ENCODE peak calls at places on chromosomes 13 and 19, in nine cellular contexts. L is naive thymus-derived CD4-positive, alpha-beta T cell; T is fibroblast of mammary gland; E is upper lobe of right lung; G is left ventricle myocardium inferior; M is astrocyte of the spinal cord; Z is heart right ventricle; F is GM23338; Y is GM12865. I is an unnamed sample.

GRCh38 chr13:101512650-101513049 is 60.2 kb downstream of the ITGBL1 start:
- DNase-seq in L (no peak), T (peak), E (no peak), G (no peak), M (peak), Z (no peak), F (no peak), Y (no peak), I (no peak)

GRCh38 chr13:100941811-100942361 is 267.3 kb upstream of the TMTC4 start:
- DNase-seq in L (no peak), T (no peak), E (no peak), G (no peak), M (no peak), Z (no peak), F (no peak), Y (no peak), I (no peak)

GRCh38 chr19:55907286-55907685 is 24.9 kb downstream of the NLRP13 start:
- DNase-seq in L (no peak), T (no peak), E (no peak), G (no peak), M (no peak), Z (no peak), F (no peak), Y (no peak), I (no peak)

GRCh38 chr13:48840366-48840765 is 135.3 kb upstream of the FNDC3A start:
- DNase-seq in L (no peak), T (no peak), E (no peak), G (no peak), M (no peak), Z (no peak), F (no peak), Y (no peak), I (no peak)

GRCh38 chr13:21060063-21060826 is 1.1 kb downstream of the LATS2 start:
- DNase-seq in L (no peak), T (peak), E (peak), G (peak), M (peak), Z (peak), F (peak), Y (no peak), I (peak)

GRCh38 chr13:50594276-50594970 is 249.1 kb downstream of the DLEU7 start:
- DNase-seq in L (no peak), T (no peak), E (no peak), G (no peak), M (peak), Z (no peak), F (peak), Y (peak), I (no peak)

GRCh38 chr19:3285647-3286176 is 61.3 kb downstream of the CELF5 start:
- DNase-seq in L (peak), T (peak), E (peak), G (no peak), M (no peak), Z (no peak), F (peak), Y (no peak), I (no peak)

GRCh38 chr13:24905242-24905641 is 141.3 kb downstream of the RNF17 start:
- DNase-seq in L (no peak), T (peak), E (no peak), G (no peak), M (no peak), Z (no peak), F (no peak), Y (no peak), I (no peak)

GRCh38 chr13:30065181-30065580 is 214.8 kb upstream of the UBL3 start:
- DNase-seq in L (no peak), T (no peak), E (no peak), G (no peak), M (no peak), Z (no peak), F (no peak), Y (no peak), I (no peak)

GRCh38 chr19:29384676-29385075 is 141.1 kb upstream of the VSTM2B start:
- DNase-seq in L (no peak), T (no peak), E (no peak), G (no peak), M (no peak), Z (no peak), F (peak), Y (no peak), I (no peak)

GRCh38 chr13:97695684-97696083 is 257.8 kb upstream of the IPO5 start:
- DNase-seq in L (no peak), T (peak), E (no peak), G (no peak), M (no peak), Z (no peak), F (no peak), Y (no peak), I (no peak)

GRCh38 chr13:33871207-33872004 is 53.5 kb downstream of the RFC3 start:
- DNase-seq in L (no peak), T (no peak), E (no peak), G (no peak), M (no peak), Z (no peak), F (no peak), Y (no peak), I (peak)

GRCh38 chr19:33758541-33759013 is 38.1 kb upstream of the KCTD15 start:
- DNase-seq in L (no peak), T (no peak), E (peak), G (no peak), M (no peak), Z (no peak), F (no peak), Y (no peak), I (no peak)

GRCh38 chr19:18263324-18264215 is 10.7 kb downstream of the IQCN start:
- DNase-seq in L (no peak), T (no peak), E (no peak), G (no peak), M (no peak), Z (no peak), F (no peak), Y (no peak), I (no peak)

GRCh38 chr13:48576448-48576993 is 43.6 kb upstream of the RCBTB2 start:
- DNase-seq in L (no peak), T (no peak), E (no peak), G (no peak), M (no peak), Z (no peak), F (no peak), Y (no peak), I (no peak)

GRCh38 chr13:110923777-110924638 is 9.1 kb upstream of the ANKRD10 start:
- DNase-seq in L (no peak), T (no peak), E (no peak), G (no peak), M (no peak), Z (no peak), F (no peak), Y (no peak), I (no peak)

GRCh38 chr13:104586010-104586746 is 1520.0 kb upstream of the SLC10A2 start:
- DNase-seq in L (no peak), T (peak), E (no peak), G (no peak), M (peak), Z (no peak), F (peak), Y (no peak), I (no peak)

GRCh38 chr13:20525144-20525600 is 485 bp downstream of the CRYL1 start:
- DNase-seq in L (no peak), T (peak), E (peak), G (peak), M (no peak), Z (no peak), F (peak), Y (peak), I (peak)

GRCh38 chr13:111219306-111219705 is 101.1 kb upstream of the TEX29 start:
- DNase-seq in L (no peak), T (peak), E (no peak), G (peak), M (peak), Z (peak), F (no peak), Y (no peak), I (no peak)

GRCh38 chr13:73708393-73708985 is 425.7 kb downstream of the KLF12 start:
- DNase-seq in L (peak), T (peak), E (no peak), G (no peak), M (peak), Z (peak), F (peak), Y (peak), I (no peak)

GRCh38 chr19:23052349-23052748 is 49.4 kb upstream of the ZNF728 start:
- DNase-seq in L (no peak), T (no peak), E (no peak), G (no peak), M (no peak), Z (no peak), F (peak), Y (no peak), I (no peak)

GRCh38 chr19:1151917-1152601 is 22.0 kb downstream of the SBNO2 start:
- DNase-seq in L (no peak), T (no peak), E (peak), G (peak), M (no peak), Z (peak), F (no peak), Y (no peak), I (no peak)

GRCh38 chr13:113585828-113586355 is 1.3 kb downstream of the TFDP1 start:
- DNase-seq in L (no peak), T (no peak), E (peak), G (no peak), M (no peak), Z (no peak), F (no peak), Y (no peak), I (peak)

GRCh38 chr13:24540236-24541126 is 27.9 kb upstream of the PARP4 start:
- DNase-seq in L (no peak), T (peak), E (no peak), G (no peak), M (no peak), Z (no peak), F (peak), Y (no peak), I (peak)

GRCh38 chr13:20090349-20090748 is 70.5 kb downstream of the GJA3 start:
- DNase-seq in L (no peak), T (peak), E (no peak), G (no peak), M (no peak), Z (no peak), F (no peak), Y (no peak), I (no peak)

GRCh38 chr19:10209305-10209704 is 14.6 kb upstream of the DNMT1 start:
- DNase-seq in L (no peak), T (peak), E (no peak), G (no peak), M (no peak), Z (no peak), F (no peak), Y (no peak), I (no peak)

GRCh38 chr13:79582896-79583295 is 101.9 kb downstream of the NDFIP2 start:
- DNase-seq in L (no peak), T (no peak), E (no peak), G (no peak), M (no peak), Z (no peak), F (no peak), Y (no peak), I (no peak)

GRCh38 chr19:57068921-57069697 is 50.7 kb upstream of the USP29 start:
- DNase-seq in L (no peak), T (no peak), E (no peak), G (no peak), M (no peak), Z (no peak), F (peak), Y (no peak), I (peak)

GRCh38 chr19:1455336-1456120 is 5.6 kb downstream of the APC2 start:
- DNase-seq in L (peak), T (peak), E (no peak), G (no peak), M (no peak), Z (no peak), F (peak), Y (peak), I (peak)

GRCh38 chr13:20378721-20379120 is 146.6 kb upstream of the GJB6 start:
- DNase-seq in L (no peak), T (no peak), E (no peak), G (no peak), M (no peak), Z (no peak), F (no peak), Y (no peak), I (no peak)

GRCh38 chr13:26785845-26786630 is 25.5 kb upstream of the GPR12 start:
- DNase-seq in L (peak), T (peak), E (no peak), G (no peak), M (no peak), Z (peak), F (peak), Y (peak), I (peak)

GRCh38 chr19:3481241-3482090 is 1.1 kb upstream of the SMIM24 start:
- DNase-seq in L (no peak), T (no peak), E (no peak), G (no peak), M (no peak), Z (no peak), F (no peak), Y (no peak), I (no peak)

DNA sequence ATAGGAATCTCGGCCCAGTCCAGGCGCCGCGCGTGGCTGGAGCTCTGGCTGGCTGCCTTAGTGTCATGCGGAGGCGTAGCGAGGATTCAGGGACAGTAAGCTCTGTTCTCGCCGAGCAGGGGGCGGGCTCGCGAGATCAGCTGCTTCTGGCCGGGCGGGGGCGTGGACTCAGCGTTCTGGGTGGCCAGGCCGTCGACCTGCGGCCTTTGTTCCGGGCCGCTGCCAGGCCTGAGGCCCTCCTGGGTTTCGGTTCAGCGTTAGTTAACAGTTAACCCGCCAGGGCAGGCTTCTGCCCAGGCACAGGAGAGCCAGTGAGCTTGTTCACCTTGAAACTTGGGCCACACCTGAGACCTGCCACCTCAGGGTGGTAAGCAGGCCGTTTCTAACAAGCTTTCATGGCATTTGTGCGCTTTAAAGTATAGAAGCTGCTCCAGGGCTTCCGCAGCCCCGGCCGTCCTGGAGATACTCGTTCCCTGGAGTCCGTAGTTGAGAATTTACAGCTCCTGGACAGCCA is 332.2 kb upstream of the SGCG start:
- DNase-seq in L (no peak), T (no peak), E (no peak), G (no peak), M (no peak), Z (no peak), F (peak), Y (no peak), I (peak)
- H3K4me3 ChIP-seq in L (no peak), T (no peak), E (no peak), G (no peak), M (no peak), Z (no peak), F (no peak), Y (no peak), I (no peak)

GRCh38 chr19:48455171-48455907 is at the start of gene KCNJ14:
- DNase-seq in L (no peak), T (no peak), E (no peak), G (no peak), M (no peak), Z (no peak), F (no peak), Y (no peak), I (no peak)

GRCh38 chr19:48458016-48458415 is 2.6 kb downstream of the KCNJ14 start:
- DNase-seq in L (no peak), T (peak), E (no peak), G (no peak), M (no peak), Z (no peak), F (no peak), Y (no peak), I (no peak)

GRCh38 chr19:48455908-48456562 is 661 bp downstream of the KCNJ14 start:
- DNase-seq in L (no peak), T (no peak), E (no peak), G (no peak), M (no peak), Z (no peak), F (no peak), Y (no peak), I (peak)

GRCh38 chr19:48454150-48454730 is 1.1 kb upstream of the KCNJ14 start:
- DNase-seq in L (no peak), T (no peak), E (no peak), G (no peak), M (no peak), Z (no peak), F (no peak), Y (no peak), I (no peak)

DNA sequence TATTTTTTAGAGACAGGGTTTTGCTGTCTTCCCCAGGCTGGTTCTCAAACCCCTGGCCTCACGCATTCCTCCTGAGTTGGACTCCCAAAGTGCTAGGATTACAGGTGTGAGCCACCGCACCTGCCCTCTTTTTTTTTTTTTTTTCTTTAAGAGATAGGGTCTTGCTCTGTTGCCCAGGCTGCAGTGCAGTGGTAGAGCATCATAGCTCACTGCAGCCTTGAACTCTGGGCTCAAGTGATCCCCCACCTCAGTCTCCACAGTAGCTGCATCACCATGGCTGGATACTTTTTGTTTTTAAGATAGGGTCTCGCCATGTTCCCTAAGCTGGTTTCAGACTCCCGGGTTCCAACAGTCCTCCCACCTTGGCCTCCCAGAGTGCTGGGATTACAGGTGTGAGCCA is 1.5 kb downstream of the KCNJ14 start:
- DNase-seq in L (no peak), T (no peak), E (no peak), G (no peak), M (no peak), Z (no peak), F (no peak), Y (no peak), I (no peak)
- H3K4me3 ChIP-seq in L (no peak), T (no peak), E (no peak), G (no peak), M (no peak), Z (no peak), F (no peak), Y (no peak), I (no peak)

DNA sequence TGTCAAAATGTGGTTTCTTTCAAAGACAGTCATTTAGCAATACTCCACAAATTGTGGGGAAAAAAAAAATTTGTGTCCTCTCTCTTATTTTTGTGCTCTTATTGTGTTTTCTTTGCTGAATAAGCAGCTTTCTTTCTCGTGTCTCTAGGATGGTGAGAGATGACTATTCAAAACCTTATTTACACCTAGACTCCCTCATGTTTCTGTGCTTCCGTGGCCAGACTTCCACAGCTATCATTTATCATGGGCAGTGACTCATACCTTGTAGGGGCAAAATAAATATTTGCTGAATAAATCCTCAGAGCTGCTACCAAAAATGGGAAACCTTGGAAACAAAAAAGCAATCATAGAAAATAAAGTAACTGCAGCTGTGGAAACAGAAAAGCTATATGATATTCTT is 204.9 kb upstream of the MIR17HG start:
- DNase-seq in L (no peak), T (peak), E (no peak), G (no peak), M (peak), Z (no peak), F (no peak), Y (no peak), I (no peak)
- H3K4me3 ChIP-seq in L (no peak), T (no peak), E (no peak), G (no peak), M (no peak), Z (no peak), F (no peak), Y (no peak), I (no peak)

GRCh38 chr13:40187324-40187795 is 479.1 kb downstream of the FOXO1 start:
- DNase-seq in L (peak), T (no peak), E (no peak), G (no peak), M (no peak), Z (no peak), F (peak), Y (no peak), I (no peak)
- H3K4me3 ChIP-seq in L (peak), T (no peak), E (no peak), G (no peak), M (no peak), Z (no peak), F (no peak), Y (no peak), I (no peak)

GRCh38 chr19:39738809-39739208 is 980 bp upstream of the CLC start:
- DNase-seq in L (no peak), T (no peak), E (no peak), G (no peak), M (no peak), Z (no peak), F (no peak), Y (no peak), I (no peak)
- H3K4me3 ChIP-seq in L (no peak), T (no peak), E (no peak), G (no peak), M (no peak), Z (no peak), F (no peak), Y (no peak), I (no peak)

GRCh38 chr13:91586609-91587008 is 188.2 kb downstream of the GPC5 start:
- DNase-seq in L (no peak), T (no peak), E (no peak), G (no peak), M (no peak), Z (no peak), F (no peak), Y (no peak), I (no peak)
- H3K4me3 ChIP-seq in L (no peak), T (no peak), E (no peak), G (no peak), M (no peak), Z (no peak), F (no peak), Y (no peak), I (no peak)

DNA sequence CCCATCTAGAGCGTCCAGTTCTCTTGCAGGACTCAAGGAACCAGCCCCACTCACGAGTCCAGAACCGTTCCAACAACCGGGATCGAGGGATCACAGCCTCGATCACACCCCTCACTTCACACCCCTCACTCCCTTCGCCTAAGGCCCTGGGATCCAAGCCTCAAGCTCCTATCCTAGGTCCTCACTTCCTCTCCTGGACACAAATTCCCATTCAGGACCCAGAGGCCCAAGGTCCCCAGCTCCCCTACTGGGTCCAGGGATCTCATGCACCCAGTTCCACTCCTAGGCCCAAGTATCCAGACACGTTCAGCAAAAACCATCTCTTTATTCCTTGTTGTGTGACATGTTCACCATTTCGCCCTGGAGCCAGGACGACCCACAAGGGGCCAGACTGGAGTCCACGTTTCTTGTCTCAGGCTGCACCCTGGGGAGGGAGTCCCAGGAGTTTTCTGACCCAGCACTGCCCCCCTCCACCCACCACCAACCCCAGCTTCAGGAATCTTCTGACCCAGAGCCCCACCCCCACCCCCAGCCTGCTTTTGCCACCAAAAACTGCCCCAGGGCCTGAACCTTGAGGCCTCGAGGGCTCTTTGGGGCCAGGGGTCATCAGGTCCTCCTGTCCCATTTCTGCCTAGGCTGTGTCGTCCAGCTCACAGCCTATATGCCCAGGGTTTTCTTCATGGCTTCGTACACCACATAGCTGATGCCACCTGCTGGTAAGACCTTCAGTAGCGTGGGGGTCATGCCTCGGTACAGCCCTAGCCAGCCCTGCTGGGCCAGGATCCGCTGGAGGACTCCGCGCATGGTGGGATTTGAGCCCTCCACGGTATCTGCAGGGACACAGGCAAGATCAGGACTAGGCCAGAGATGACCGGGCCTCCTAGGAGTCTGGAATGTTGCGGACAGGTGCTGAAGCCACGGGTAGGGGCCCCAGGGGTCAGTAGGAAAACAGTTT is 1.4 kb upstream of the KHSRP start:
- DNase-seq in L (no peak), T (no peak), E (no peak), G (no peak), M (no peak), Z (no peak), F (no peak), Y (no peak), I (no peak)
- H3K4me3 ChIP-seq in L (peak), T (peak), E (peak), G (peak), M (peak), Z (peak), F (no peak), Y (peak), I (no peak)